ENCODE peak calls at places on chromosomes 2 and 18, in six cellular contexts. One of them, this sample, is unnamed.

GRCh38 chr2:144456680-144457079 is 63.2 kb downstream of the ZEB2 start:
- DNase-seq in neural progenitor cell: no peak
- DNase-seq in DND-41: no peak
- DNase-seq in heart right ventricle: peak; percentile 15
- DNase-seq in sigmoid colon: no peak
- DNase-seq in breast epithelium: no peak
- DNase-seq in this sample: no peak

GRCh38 chr2:45728458-45728942 is 77.0 kb downstream of the PRKCE start:
- DNase-seq in neural progenitor cell: no peak
- DNase-seq in breast epithelium: no peak
- DNase-seq in DND-41: no peak
- DNase-seq in sigmoid colon: no peak
- DNase-seq in heart right ventricle: no peak
- DNase-seq in this sample: no peak

GRCh38 chr18:14781671-14782070 is 33.7 kb downstream of the ANKRD30B start:
- DNase-seq in sigmoid colon: no peak
- DNase-seq in breast epithelium: no peak
- DNase-seq in heart right ventricle: no peak
- DNase-seq in DND-41: no peak
- DNase-seq in neural progenitor cell: no peak
- DNase-seq in this sample: peak; percentile 28

GRCh38 chr2:149360106-149360505 is 29.7 kb downstream of the LYPD6 start:
- DNase-seq in neural progenitor cell: peak; percentile 21
- DNase-seq in heart right ventricle: no peak
- DNase-seq in DND-41: no peak
- DNase-seq in sigmoid colon: no peak
- DNase-seq in breast epithelium: no peak
- DNase-seq in this sample: no peak

GRCh38 chr18:50340078-50340477 is 34.8 kb upstream of the SKA1 start:
- DNase-seq in heart right ventricle: no peak
- DNase-seq in sigmoid colon: no peak
- DNase-seq in neural progenitor cell: no peak
- DNase-seq in DND-41: no peak
- DNase-seq in breast epithelium: no peak
- DNase-seq in this sample: no peak

GRCh38 chr2:173793649-173794565 is 171.3 kb downstream of the SP3 start:
- DNase-seq in breast epithelium: no peak
- DNase-seq in heart right ventricle: no peak
- DNase-seq in neural progenitor cell: peak; percentile 37
- DNase-seq in sigmoid colon: no peak
- DNase-seq in DND-41: no peak
- DNase-seq in this sample: peak; percentile 8

GRCh38 chr18:71902482-71902881 is 641.7 kb downstream of the CBLN2 start:
- DNase-seq in DND-41: no peak
- DNase-seq in breast epithelium: no peak
- DNase-seq in sigmoid colon: no peak
- DNase-seq in neural progenitor cell: no peak
- DNase-seq in heart right ventricle: no peak
- DNase-seq in this sample: no peak

GRCh38 chr2:43123056-43123455 is 103.3 kb downstream of the ZFP36L2 start:
- DNase-seq in sigmoid colon: peak; percentile 78
- DNase-seq in neural progenitor cell: no peak
- DNase-seq in breast epithelium: no peak
- DNase-seq in DND-41: no peak
- DNase-seq in heart right ventricle: no peak
- DNase-seq in this sample: peak; percentile 23

GRCh38 chr2:109321570-109321969 is 192.6 kb downstream of the SH3RF3 start:
- DNase-seq in DND-41: no peak
- DNase-seq in neural progenitor cell: no peak
- DNase-seq in breast epithelium: no peak
- DNase-seq in sigmoid colon: no peak
- DNase-seq in heart right ventricle: no peak
- DNase-seq in this sample: no peak

GRCh38 chr2:140506606-140507005 is 1624.2 kb downstream of the LRP1B start:
- DNase-seq in neural progenitor cell: no peak
- DNase-seq in heart right ventricle: no peak
- DNase-seq in DND-41: no peak
- DNase-seq in breast epithelium: no peak
- DNase-seq in sigmoid colon: no peak
- DNase-seq in this sample: no peak

GRCh38 chr18:331231-331771 is 63.5 kb upstream of the THOC1 start:
- DNase-seq in sigmoid colon: no peak
- DNase-seq in DND-41: no peak
- DNase-seq in neural progenitor cell: no peak
- DNase-seq in breast epithelium: no peak
- DNase-seq in heart right ventricle: no peak
- DNase-seq in this sample: no peak

GRCh38 chr2:70463997-70464396 is 89.6 kb downstream of the TGFA start:
- DNase-seq in heart right ventricle: no peak
- DNase-seq in sigmoid colon: no peak
- DNase-seq in DND-41: no peak
- DNase-seq in neural progenitor cell: no peak
- DNase-seq in breast epithelium: no peak
- DNase-seq in this sample: no peak

GRCh38 chr2:181458881-181459280 is 1.7 kb downstream of the ITGA4 start:
- DNase-seq in neural progenitor cell: no peak
- DNase-seq in breast epithelium: no peak
- DNase-seq in sigmoid colon: no peak
- DNase-seq in DND-41: no peak
- DNase-seq in heart right ventricle: no peak
- DNase-seq in this sample: no peak

GRCh38 chr2:95272781-95273180 is 1.5 kb upstream of the PROM2 start:
- DNase-seq in heart right ventricle: no peak
- DNase-seq in sigmoid colon: no peak
- DNase-seq in neural progenitor cell: no peak
- DNase-seq in breast epithelium: peak; percentile 36
- DNase-seq in DND-41: no peak
- DNase-seq in this sample: no peak

GRCh38 chr2:95333888-95334338 is 36.8 kb downstream of the KCNIP3 start:
- DNase-seq in breast epithelium: peak; percentile 95
- DNase-seq in neural progenitor cell: no peak
- DNase-seq in heart right ventricle: peak; percentile 9
- DNase-seq in sigmoid colon: peak; percentile 97
- DNase-seq in DND-41: no peak
- DNase-seq in this sample: no peak

GRCh38 chr2:215238485-215239098 is 73.3 kb upstream of the ATIC start:
- DNase-seq in sigmoid colon: no peak
- DNase-seq in DND-41: no peak
- DNase-seq in neural progenitor cell: no peak
- DNase-seq in breast epithelium: no peak
- DNase-seq in heart right ventricle: no peak
- DNase-seq in this sample: no peak

GRCh38 chr2:1910562-1911256 is 166.4 kb upstream of the PXDN start:
- DNase-seq in heart right ventricle: no peak
- DNase-seq in sigmoid colon: no peak
- DNase-seq in DND-41: no peak
- DNase-seq in neural progenitor cell: no peak
- DNase-seq in breast epithelium: no peak
- DNase-seq in this sample: no peak

GRCh38 chr2:39631256-39631655 is 34.5 kb upstream of the TMEM178A start:
- DNase-seq in sigmoid colon: no peak
- DNase-seq in heart right ventricle: no peak
- DNase-seq in neural progenitor cell: no peak
- DNase-seq in breast epithelium: no peak
- DNase-seq in DND-41: no peak
- DNase-seq in this sample: no peak

GRCh38 chr2:237282568-237283128 is 131.3 kb downstream of the COL6A3 start:
- DNase-seq in sigmoid colon: no peak
- DNase-seq in DND-41: no peak
- DNase-seq in breast epithelium: no peak
- DNase-seq in neural progenitor cell: no peak
- DNase-seq in heart right ventricle: no peak
- DNase-seq in this sample: no peak

GRCh38 chr2:62176771-62177170 is 19.1 kb upstream of the B3GNT2 start:
- DNase-seq in breast epithelium: no peak
- DNase-seq in DND-41: no peak
- DNase-seq in sigmoid colon: no peak
- DNase-seq in neural progenitor cell: no peak
- DNase-seq in heart right ventricle: no peak
- DNase-seq in this sample: no peak

GRCh38 chr2:46703588-46703987 is 212.0 kb downstream of the MCFD2 start:
- DNase-seq in breast epithelium: no peak
- DNase-seq in DND-41: no peak
- DNase-seq in neural progenitor cell: no peak
- DNase-seq in sigmoid colon: no peak
- DNase-seq in heart right ventricle: no peak
- DNase-seq in this sample: no peak

GRCh38 chr18:27995770-27996502 is 181.0 kb downstream of the CDH2 start:
- DNase-seq in heart right ventricle: no peak
- DNase-seq in neural progenitor cell: no peak
- DNase-seq in sigmoid colon: no peak
- DNase-seq in DND-41: no peak
- DNase-seq in breast epithelium: no peak
- DNase-seq in this sample: no peak

GRCh38 chr18:48104703-48105102 is 174.2 kb upstream of the SMAD2 start:
- DNase-seq in sigmoid colon: no peak
- DNase-seq in neural progenitor cell: no peak
- DNase-seq in DND-41: no peak
- DNase-seq in breast epithelium: no peak
- DNase-seq in heart right ventricle: no peak
- DNase-seq in this sample: no peak

GRCh38 chr2:38720613-38721241 is 30.4 kb downstream of the SRSF7 start:
- DNase-seq in neural progenitor cell: no peak
- DNase-seq in sigmoid colon: peak; percentile 92
- DNase-seq in DND-41: no peak
- DNase-seq in breast epithelium: peak; percentile 73
- DNase-seq in heart right ventricle: peak; percentile 73
- DNase-seq in this sample: peak; percentile 30

GRCh38 chr2:178700922-178701342 is 106.3 kb downstream of the TTN start:
- DNase-seq in DND-41: no peak
- DNase-seq in heart right ventricle: no peak
- DNase-seq in neural progenitor cell: peak; percentile 44
- DNase-seq in breast epithelium: no peak
- DNase-seq in sigmoid colon: no peak
- DNase-seq in this sample: no peak

GRCh38 chr2:127475788-127476187 is 50.5 kb downstream of the IWS1 start:
- DNase-seq in DND-41: no peak
- DNase-seq in heart right ventricle: no peak
- DNase-seq in neural progenitor cell: no peak
- DNase-seq in sigmoid colon: no peak
- DNase-seq in breast epithelium: no peak
- DNase-seq in this sample: no peak

GRCh38 chr2:127485051-127485693 is 41.1 kb downstream of the IWS1 start:
- DNase-seq in breast epithelium: no peak
- DNase-seq in neural progenitor cell: no peak
- DNase-seq in heart right ventricle: no peak
- DNase-seq in DND-41: no peak
- DNase-seq in sigmoid colon: no peak
- DNase-seq in this sample: no peak

GRCh38 chr2:127482031-127482430 is 44.3 kb downstream of the IWS1 start:
- DNase-seq in neural progenitor cell: no peak
- DNase-seq in breast epithelium: no peak
- DNase-seq in DND-41: no peak
- DNase-seq in sigmoid colon: no peak
- DNase-seq in heart right ventricle: no peak
- DNase-seq in this sample: no peak

GRCh38 chr2:127479219-127479825 is 47.0 kb downstream of the IWS1 start:
- DNase-seq in neural progenitor cell: peak; percentile 70
- DNase-seq in sigmoid colon: no peak
- DNase-seq in DND-41: no peak
- DNase-seq in heart right ventricle: no peak
- DNase-seq in breast epithelium: no peak
- DNase-seq in this sample: no peak

GRCh38 chr2:127479866-127480743 is 46.2 kb downstream of the IWS1 start:
- DNase-seq in breast epithelium: no peak
- DNase-seq in heart right ventricle: no peak
- DNase-seq in sigmoid colon: no peak
- DNase-seq in neural progenitor cell: peak; percentile 79
- DNase-seq in DND-41: no peak
- DNase-seq in this sample: no peak
- H3K36me3 ChIP-seq in breast epithelium: no peaks in the 10 kb centered on the region
- H3K36me3 ChIP-seq in heart right ventricle: no peaks in the 10 kb centered on the region
- H3K36me3 ChIP-seq in sigmoid colon: no peaks in the 10 kb centered on the region
- H3K36me3 ChIP-seq in neural progenitor cell: peaks cover 6% of the 10 kb centered on the region
- H3K36me3 ChIP-seq in DND-41: peaks cover 61% of the 10 kb centered on the region
- H3K36me3 ChIP-seq in this sample: peaks cover 5% of the 10 kb centered on the region

GRCh38 chr2:29597048-29597447 is 324.3 kb downstream of the ALK start:
- DNase-seq in DND-41: no peak
- DNase-seq in neural progenitor cell: no peak
- DNase-seq in breast epithelium: no peak
- DNase-seq in heart right ventricle: no peak
- DNase-seq in sigmoid colon: no peak
- DNase-seq in this sample: no peak
- TF ChIP-seq CTCF in DND-41: no peak
- TF ChIP-seq CTCF in neural progenitor cell: no peak
- TF ChIP-seq CTCF in breast epithelium: no peak
- TF ChIP-seq CTCF in heart right ventricle: no peak
- TF ChIP-seq CTCF in sigmoid colon: no peak
- TF ChIP-seq CTCF in this sample: no peak

DNA sequence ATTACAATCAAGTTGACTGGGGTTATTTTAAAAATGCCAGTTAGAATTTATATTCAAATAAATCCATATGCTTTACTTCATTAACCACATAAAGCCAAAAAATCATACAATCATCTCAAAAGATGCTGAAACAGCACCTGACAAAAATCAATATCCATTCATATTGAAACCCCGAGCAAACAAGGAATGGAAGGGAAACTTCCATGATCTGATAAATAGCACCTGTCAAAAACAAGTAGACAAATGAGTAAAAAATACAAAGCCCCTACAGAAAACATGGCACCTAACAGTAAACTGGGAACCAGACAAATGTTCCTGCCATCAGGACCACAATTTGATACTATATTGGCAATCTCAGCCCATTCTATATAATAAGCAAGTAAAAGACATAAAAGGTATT is 227.5 kb downstream of the HDAC4 start:
- DNase-seq in heart right ventricle: no peak
- DNase-seq in neural progenitor cell: no peak
- DNase-seq in DND-41: no peak
- DNase-seq in breast epithelium: no peak
- DNase-seq in sigmoid colon: no peak
- DNase-seq in this sample: no peak
- H3K9me3 ChIP-seq in heart right ventricle: no peaks in the 10 kb centered on the region
- H3K9me3 ChIP-seq in neural progenitor cell: peaks cover 17% of the 10 kb centered on the region
- H3K9me3 ChIP-seq in DND-41: peaks cover 14% of the 10 kb centered on the region
- H3K9me3 ChIP-seq in breast epithelium: peaks cover 42% of the 10 kb centered on the region
- H3K9me3 ChIP-seq in sigmoid colon: peaks cover 9% of the 10 kb centered on the region
- H3K9me3 ChIP-seq in this sample: no peaks in the 10 kb centered on the region

GRCh38 chr2:219184116-219184515 is 6.0 kb downstream of the RETREG2 start:
- DNase-seq in DND-41: no peak
- DNase-seq in breast epithelium: no peak
- DNase-seq in sigmoid colon: no peak
- DNase-seq in heart right ventricle: no peak
- DNase-seq in neural progenitor cell: no peak
- DNase-seq in this sample: no peak

GRCh38 chr2:219180961-219181360 is 2.9 kb downstream of the RETREG2 start:
- DNase-seq in breast epithelium: no peak
- DNase-seq in heart right ventricle: no peak
- DNase-seq in sigmoid colon: peak; percentile 40
- DNase-seq in neural progenitor cell: no peak
- DNase-seq in DND-41: no peak
- DNase-seq in this sample: no peak

GRCh38 chr2:219183151-219183757 is 5.2 kb downstream of the RETREG2 start:
- DNase-seq in DND-41: no peak
- DNase-seq in neural progenitor cell: no peak
- DNase-seq in breast epithelium: no peak
- DNase-seq in sigmoid colon: peak; percentile 48
- DNase-seq in heart right ventricle: no peak
- DNase-seq in this sample: no peak

GRCh38 chr2:219181531-219181930 is 3.5 kb downstream of the RETREG2 start:
- DNase-seq in sigmoid colon: peak; percentile 30
- DNase-seq in breast epithelium: no peak
- DNase-seq in heart right ventricle: no peak
- DNase-seq in neural progenitor cell: no peak
- DNase-seq in DND-41: no peak
- DNase-seq in this sample: no peak

GRCh38 chr2:219182331-219183150 is 4.5 kb downstream of the RETREG2 start:
- DNase-seq in breast epithelium: no peak
- DNase-seq in DND-41: no peak
- DNase-seq in heart right ventricle: no peak
- DNase-seq in sigmoid colon: peak; percentile 58
- DNase-seq in neural progenitor cell: no peak
- DNase-seq in this sample: no peak
- H3K36me3 ChIP-seq in breast epithelium: peaks cover 7% of the 10 kb centered on the region
- H3K36me3 ChIP-seq in DND-41: peaks cover 52% of the 10 kb centered on the region
- H3K36me3 ChIP-seq in heart right ventricle: no peaks in the 10 kb centered on the region
- H3K36me3 ChIP-seq in sigmoid colon: peaks cover 29% of the 10 kb centered on the region
- H3K36me3 ChIP-seq in neural progenitor cell: no peaks in the 10 kb centered on the region
- H3K36me3 ChIP-seq in this sample: peaks cover 6% of the 10 kb centered on the region

This sample was measured in Caco-2.